ENCODE peak calls at places on chromosomes 4 and X, in five cellular contexts. One of them, this sample, is unnamed.

GRCh38 chr4:159837071-159837470 is 734.2 kb downstream of the RAPGEF2 start:
- DNase-seq in GM23248: no peak
- DNase-seq in psoas muscle: no peak
- DNase-seq in mesenchymal stem cell: no peak
- DNase-seq in iPS DF 6.9: no peak
- DNase-seq in this sample: no peak

GRCh38 chr4:165328708-165329107 is 1.2 kb downstream of the MSMO1 start:
- DNase-seq in GM23248: peak; percentile 32
- DNase-seq in psoas muscle: no peak
- DNase-seq in mesenchymal stem cell: no peak
- DNase-seq in iPS DF 6.9: no peak
- DNase-seq in this sample: no peak

GRCh38 chr4:39910064-39910463 is 67.6 kb downstream of the PDS5A start:
- DNase-seq in GM23248: no peak
- DNase-seq in psoas muscle: no peak
- DNase-seq in mesenchymal stem cell: no peak
- DNase-seq in iPS DF 6.9: no peak
- DNase-seq in this sample: no peak

GRCh38 chr4:185713272-185713671 is 98.7 kb downstream of the SORBS2 start:
- DNase-seq in GM23248: no peak
- DNase-seq in psoas muscle: no peak
- DNase-seq in mesenchymal stem cell: no peak
- DNase-seq in iPS DF 6.9: no peak
- DNase-seq in this sample: peak; percentile 84

GRCh38 chr4:15592799-15593198 is 62.4 kb downstream of the FBXL5 start:
- DNase-seq in GM23248: no peak
- DNase-seq in psoas muscle: no peak
- DNase-seq in mesenchymal stem cell: no peak
- DNase-seq in iPS DF 6.9: no peak
- DNase-seq in this sample: no peak

GRCh38 chr4:48899950-48900349 is 6.6 kb downstream of the OCIAD2 start:
- DNase-seq in GM23248: no peak
- DNase-seq in psoas muscle: no peak
- DNase-seq in mesenchymal stem cell: peak; percentile 64
- DNase-seq in iPS DF 6.9: no peak
- DNase-seq in this sample: peak; percentile 71

GRCh38 chr4:71241467-71242401 is 97.1 kb upstream of the SLC4A4 start:
- DNase-seq in GM23248: no peak
- DNase-seq in psoas muscle: no peak
- DNase-seq in mesenchymal stem cell: peak; percentile 63
- DNase-seq in iPS DF 6.9: no peak
- DNase-seq in this sample: no peak

GRCh38 chr4:168496834-168497233 is at the start of gene PALLD:
- DNase-seq in GM23248: no peak
- DNase-seq in psoas muscle: peak; percentile 27
- DNase-seq in mesenchymal stem cell: peak; percentile 77
- DNase-seq in iPS DF 6.9: no peak
- DNase-seq in this sample: peak; percentile 80

GRCh38 chr4:77481856-77482255 is 123.8 kb upstream of the CXCL13 start:
- DNase-seq in GM23248: peak; percentile 57
- DNase-seq in psoas muscle: no peak
- DNase-seq in mesenchymal stem cell: no peak
- DNase-seq in iPS DF 6.9: no peak
- DNase-seq in this sample: no peak

GRCh38 chr4:88937081-88937480 is 119.9 kb downstream of the FAM13A start:
- DNase-seq in GM23248: peak; percentile 14
- DNase-seq in psoas muscle: no peak
- DNase-seq in mesenchymal stem cell: peak; percentile 12
- DNase-seq in iPS DF 6.9: no peak
- DNase-seq in this sample: peak; percentile 49

GRCh38 chrX:12488220-12488619 is 303.0 kb upstream of the PRPS2 start:
- DNase-seq in GM23248: no peak
- DNase-seq in psoas muscle: no peak
- DNase-seq in mesenchymal stem cell: no peak
- DNase-seq in iPS DF 6.9: no peak
- DNase-seq in this sample: no peak
- H3K27ac ChIP-seq in GM23248: no peak overlapping the region
- H3K27ac ChIP-seq in psoas muscle: no peak overlapping the region
- H3K27ac ChIP-seq in mesenchymal stem cell: no peak overlapping the region
- H3K27ac ChIP-seq in iPS DF 6.9: no peak overlapping the region
- H3K27ac ChIP-seq in this sample: no peak overlapping the region

GRCh38 chr4:177190995-177191568 is 118.6 kb upstream of the NEIL3 start:
- DNase-seq in GM23248: peak; percentile 47
- DNase-seq in psoas muscle: no peak
- DNase-seq in mesenchymal stem cell: peak; percentile 30
- DNase-seq in iPS DF 6.9: no peak
- DNase-seq in this sample: peak; percentile 33
- H3K27ac ChIP-seq in GM23248: no peak overlapping the region
- H3K27ac ChIP-seq in psoas muscle: no peak overlapping the region
- H3K27ac ChIP-seq in mesenchymal stem cell: peak overlapping the region; percentile 90
- H3K27ac ChIP-seq in iPS DF 6.9: no peak overlapping the region
- H3K27ac ChIP-seq in this sample: no peak overlapping the region

DNA sequence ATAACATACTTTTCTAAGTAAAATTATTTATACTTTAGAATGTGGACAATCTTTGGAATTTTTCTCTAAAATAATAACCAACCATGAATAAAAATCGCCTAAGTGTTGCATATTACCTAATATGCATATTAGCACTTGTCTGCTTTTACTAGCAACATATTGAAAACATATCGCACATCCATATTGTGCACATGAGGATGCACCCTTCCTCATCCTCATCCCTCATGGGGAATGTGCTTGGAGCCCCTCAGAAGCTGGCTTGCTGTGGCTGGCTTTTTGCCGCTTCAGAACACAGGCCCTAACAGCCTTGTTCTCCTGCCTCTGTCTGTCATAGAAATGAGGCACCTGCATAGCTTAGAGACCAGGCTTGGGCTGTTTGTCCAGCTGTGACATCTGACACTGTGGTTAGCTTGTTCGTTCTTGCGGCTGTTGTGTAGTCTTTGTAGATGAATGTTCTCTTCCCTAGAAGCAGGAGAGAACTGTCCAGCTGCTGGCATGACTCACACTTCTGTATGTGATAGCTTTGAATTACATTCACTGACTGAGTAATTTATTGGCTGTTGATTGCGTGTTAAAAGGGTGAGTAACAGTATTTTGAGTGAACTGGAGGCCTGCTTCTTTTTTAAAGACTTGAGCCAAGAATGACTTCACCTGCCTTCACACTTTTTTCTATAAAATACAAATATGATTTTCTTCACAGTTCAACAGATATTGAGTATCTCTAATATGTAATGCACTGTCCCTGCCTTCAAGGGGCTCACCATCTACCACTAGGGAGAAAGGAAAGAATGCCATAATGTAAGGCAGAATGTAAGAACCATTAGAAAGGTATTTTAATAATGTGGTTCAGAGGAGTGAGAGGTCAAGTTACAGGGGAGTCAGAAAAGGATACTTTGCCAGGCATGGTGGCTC is 81.9 kb downstream of the HMGB2 start:
- DNase-seq in GM23248: peak; percentile 93
- DNase-seq in psoas muscle: peak; percentile 71
- DNase-seq in mesenchymal stem cell: peak; percentile 94
- DNase-seq in iPS DF 6.9: no peak
- DNase-seq in this sample: peak; percentile 100
- H3K27ac ChIP-seq in GM23248: no peak overlapping the region
- H3K27ac ChIP-seq in psoas muscle: peak overlapping the region; percentile 68
- H3K27ac ChIP-seq in mesenchymal stem cell: peak overlapping the region; percentile 94
- H3K27ac ChIP-seq in iPS DF 6.9: no peak overlapping the region
- H3K27ac ChIP-seq in this sample: peak overlapping the region; percentile 21

GRCh38 chr4:38660838-38661237 is 3.2 kb upstream of the KLF3 start:
- DNase-seq in GM23248: no peak
- DNase-seq in psoas muscle: no peak
- DNase-seq in mesenchymal stem cell: no peak
- DNase-seq in iPS DF 6.9: no peak
- DNase-seq in this sample: no peak
- H3K27ac ChIP-seq in GM23248: no peak overlapping the region
- H3K27ac ChIP-seq in psoas muscle: no peak overlapping the region
- H3K27ac ChIP-seq in mesenchymal stem cell: no peak overlapping the region
- H3K27ac ChIP-seq in iPS DF 6.9: no peak overlapping the region
- H3K27ac ChIP-seq in this sample: no peak overlapping the region

DNA sequence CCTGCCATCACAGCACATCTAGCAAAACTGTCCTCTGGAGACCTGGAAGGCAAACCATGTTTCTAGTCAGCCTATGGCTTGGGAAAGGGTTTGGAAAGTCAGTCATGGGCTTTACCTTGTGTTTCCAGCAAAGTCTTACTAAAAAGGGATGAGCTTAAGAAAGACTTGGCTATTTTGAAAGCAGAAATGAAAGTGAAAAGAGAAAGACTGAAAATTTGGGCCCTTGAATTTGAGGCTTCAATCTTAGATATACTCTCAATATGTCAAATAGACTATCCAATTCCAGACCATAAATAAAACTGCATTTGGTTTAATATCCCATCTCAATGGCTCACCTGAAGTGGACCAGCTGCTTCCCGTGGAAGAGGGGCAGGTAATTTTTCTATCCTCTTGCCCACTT is 127.9 kb downstream of the ZNF330 start:
- DNase-seq in GM23248: no peak
- DNase-seq in psoas muscle: no peak
- DNase-seq in mesenchymal stem cell: no peak
- DNase-seq in iPS DF 6.9: no peak
- DNase-seq in this sample: no peak
- H3K27ac ChIP-seq in GM23248: no peak overlapping the region
- H3K27ac ChIP-seq in psoas muscle: no peak overlapping the region
- H3K27ac ChIP-seq in mesenchymal stem cell: no peak overlapping the region
- H3K27ac ChIP-seq in iPS DF 6.9: no peak overlapping the region
- H3K27ac ChIP-seq in this sample: no peak overlapping the region

GRCh38 chrX:11438380-11438723 is 145.1 kb downstream of the AMELX start:
- DNase-seq in GM23248: no peak
- DNase-seq in psoas muscle: no peak
- DNase-seq in mesenchymal stem cell: no peak
- DNase-seq in iPS DF 6.9: no peak
- DNase-seq in this sample: no peak
- H3K27ac ChIP-seq in GM23248: peak overlapping the region; percentile 21
- H3K27ac ChIP-seq in psoas muscle: no peak overlapping the region
- H3K27ac ChIP-seq in mesenchymal stem cell: no peak overlapping the region
- H3K27ac ChIP-seq in iPS DF 6.9: no peak overlapping the region
- H3K27ac ChIP-seq in this sample: peak overlapping the region; percentile 73